ENCODE peak calls at places on chromosome 9, in four cellular contexts. S is HepG2, P is K562, G is GM12878. U is an unnamed sample.

GRCh38 chr9:123394291-123395235 is 38.6 kb downstream of the CRB2 start:
- DNase-seq in P (no peak), S (no peak), G (no peak), U (no peak)

GRCh38 chr9:17018001-17018491 is 116.8 kb upstream of the CNTLN start:
- DNase-seq in S (no peak), G (no peak), P (no peak), U (no peak)

GRCh38 chr9:7226007-7226670 is 468.4 kb downstream of the KDM4C start:
- DNase-seq in G (no peak), S (no peak), P (no peak), U (no peak)

GRCh38 chr9:93122721-93123221 is 11.3 kb downstream of the NINJ1 start:
- DNase-seq in G (no peak), S (no peak), P (no peak), U (no peak)

GRCh38 chr9:36023260-36024048 is 13.3 kb upstream of the RECK start:
- DNase-seq in S (peak), P (peak), G (peak), U (no peak)

GRCh38 chr9:131755541-131756198 is 15.8 kb upstream of the RAPGEF1 start:
- DNase-seq in S (peak), G (no peak), P (peak), U (peak)

GRCh38 chr9:123395276-123396006 is 39.4 kb downstream of the CRB2 start:
- DNase-seq in G (no peak), S (no peak), P (no peak), U (no peak)

GRCh38 chr9:105901514-105902109 is 207.3 kb downstream of the TMEM38B start:
- DNase-seq in S (peak), G (no peak), P (peak), U (no peak)

GRCh38 chr9:70537084-70537483 is 122.6 kb upstream of the KLF9 start:
- DNase-seq in P (no peak), G (no peak), S (no peak), U (no peak)

GRCh38 chr9:28134577-28134976 is 561.3 kb upstream of the C9orf72 start:
- DNase-seq in G (no peak), P (no peak), S (no peak), U (no peak)

GRCh38 chr9:110640736-110641135 is 27.9 kb upstream of the MUSK start:
- DNase-seq in S (no peak), G (no peak), P (no peak), U (no peak)

GRCh38 chr9:81557452-81557956 is 131.8 kb downstream of the TLE1 start:
- DNase-seq in P (no peak), S (no peak), G (no peak), U (no peak)

GRCh38 chr9:2299843-2300205 is 284.7 kb downstream of the SMARCA2 start:
- DNase-seq in P (no peak), S (no peak), G (no peak), U (no peak)

GRCh38 chr9:83509372-83509771 is 28.8 kb downstream of the FRMD3 start:
- DNase-seq in G (no peak), P (no peak), S (no peak), U (no peak)

GRCh38 chr9:2849943-2850342 is 6.0 kb upstream of the PUM3 start:
- DNase-seq in G (no peak), P (no peak), S (no peak), U (no peak)

GRCh38 chr9:132672413-132672690 is 2.1 kb downstream of the GTF3C4 start:
- DNase-seq in S (no peak), G (no peak), P (no peak), U (no peak)

GRCh38 chr9:25602366-25603044 is 75.7 kb downstream of the TUSC1 start:
- DNase-seq in P (no peak), G (no peak), S (no peak), U (no peak)

GRCh38 chr9:76987594-76988200 is 31.8 kb upstream of the FOXB2 start:
- DNase-seq in P (peak), S (peak), G (peak), U (no peak)

GRCh38 chr9:130265431-130266235 is at the start of gene HMCN2:
- DNase-seq in P (peak), S (no peak), G (no peak), U (no peak)

GRCh38 chr9:110066929-110067716 is 140.8 kb downstream of the C9orf152 start:
- DNase-seq in P (no peak), G (no peak), S (no peak), U (peak)

GRCh38 chr9:113446323-113446740 is 17.2 kb upstream of the RGS3 start:
- DNase-seq in S (peak), G (peak), P (peak), U (no peak)

GRCh38 chr9:27467486-27467885 is 56.6 kb upstream of the IFNK start:
- DNase-seq in G (no peak), S (no peak), P (no peak), U (no peak)

GRCh38 chr9:85892406-85892805 is 48.5 kb upstream of the NAA35 start:
- DNase-seq in G (no peak), S (no peak), P (no peak), U (no peak)

GRCh38 chr9:18707078-18707477 is 233.1 kb downstream of the ADAMTSL1 start:
- DNase-seq in G (no peak), P (no peak), S (peak), U (no peak)

GRCh38 chr9:88537743-88538055 is 2.7 kb downstream of the NXNL2 start:
- DNase-seq in G (no peak), S (no peak), P (no peak), U (peak)

GRCh38 chr9:19969721-19970120 is 180.9 kb upstream of the SLC24A2 start:
- DNase-seq in G (no peak), P (no peak), S (no peak), U (no peak)

GRCh38 chr9:87194471-87194870 is 247.2 kb upstream of the GAS1 start:
- DNase-seq in G (no peak), P (no peak), S (no peak), U (no peak)

GRCh38 chr9:85024374-85024773 is 354.8 kb downstream of the NTRK2 start:
- DNase-seq in S (no peak), G (no peak), P (no peak), U (no peak)

DNA sequence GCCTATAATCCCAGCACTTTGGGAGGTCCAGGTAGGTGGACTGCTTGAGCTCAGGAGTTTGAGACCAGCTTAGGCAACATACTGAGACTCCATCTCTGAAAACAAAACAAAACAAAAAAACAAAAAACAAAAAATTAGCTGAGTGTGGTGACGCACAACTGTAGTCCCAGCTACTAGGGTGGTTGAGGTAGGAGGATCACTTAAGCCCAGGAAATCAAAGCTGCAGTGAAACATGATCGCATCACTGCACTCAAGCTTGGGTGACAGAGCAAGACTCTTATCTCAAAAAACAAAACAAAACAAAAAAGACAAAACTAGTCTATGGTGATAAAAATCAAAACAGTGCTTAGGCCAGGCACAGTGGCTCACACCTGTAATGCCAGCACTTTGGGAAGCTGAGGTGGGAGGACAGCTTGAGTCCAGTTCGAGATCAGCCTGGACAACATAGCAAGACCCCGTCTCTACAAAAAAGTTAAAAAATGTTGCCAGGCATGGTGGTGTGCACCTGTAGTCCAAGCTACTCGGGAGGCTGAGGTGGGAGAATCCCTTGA is 28.8 kb downstream of the FBXO10 start:
- DNase-seq in G (no peak), S (no peak), P (no peak), U (no peak)
- TF ChIP-seq GABPA in G (no peak), S (no peak), P (no peak), U (no peak)

DNA sequence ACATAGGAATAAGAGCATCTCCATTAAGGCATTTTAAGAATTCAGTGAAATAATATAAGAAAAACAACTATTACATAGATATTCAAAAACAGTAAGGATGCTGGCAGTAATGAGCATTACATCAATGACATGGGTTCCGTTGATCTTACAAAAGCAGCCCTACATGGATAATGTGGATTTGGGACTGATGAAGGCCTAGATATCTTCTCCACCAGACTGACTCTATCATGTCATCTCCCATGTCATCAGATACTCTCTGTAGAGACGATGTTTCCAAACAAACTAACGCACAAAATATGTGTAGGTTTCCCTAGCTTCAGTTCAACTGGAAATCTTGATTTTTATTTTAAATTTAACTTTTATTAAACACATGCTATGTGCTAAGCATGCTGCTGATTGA is 3.6 kb downstream of the LURAP1L start:
- DNase-seq in G (no peak), P (no peak), S (no peak), U (no peak)
- H3K4me3 ChIP-seq in G (no peak), P (no peak), S (no peak), U (no peak)

GRCh38 chr9:121599186-121599871 is 52.1 kb upstream of the DAB2IP start:
- DNase-seq in P (no peak), G (no peak), S (peak), U (no peak)
- H3K27ac ChIP-seq in P (no peak), G (no peak), S (no peak), U (no peak)

DNA sequence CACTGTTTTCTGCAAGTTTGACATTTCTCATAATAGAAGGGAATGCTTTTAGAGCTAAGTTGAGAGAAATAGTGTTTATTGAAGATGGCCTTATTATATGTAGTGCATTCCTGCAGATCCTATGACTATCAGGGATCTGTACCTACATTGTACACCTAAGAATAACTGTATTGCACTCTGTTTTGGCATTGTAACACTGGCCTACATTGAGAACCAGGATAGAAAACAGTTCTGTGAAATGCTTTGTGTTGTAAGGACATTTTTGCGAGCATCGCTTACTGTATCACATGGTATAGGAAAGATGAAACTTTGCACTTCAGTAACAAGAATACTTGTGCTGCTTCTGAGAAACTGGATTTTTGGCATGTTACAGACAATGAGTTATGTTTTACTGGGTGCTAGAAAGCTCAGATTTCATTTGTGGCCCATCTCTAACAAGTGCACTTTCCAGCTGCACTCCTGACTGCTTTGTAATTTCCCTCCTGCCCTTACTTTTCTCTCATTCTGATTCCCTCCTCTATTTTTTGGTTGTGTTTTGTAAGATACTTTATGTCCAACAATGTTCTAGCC is 30.6 kb downstream of the C9orf85 start:
- DNase-seq in P (no peak), S (no peak), G (no peak), U (no peak)
- TF ChIP-seq GABPA in P (no peak), S (no peak), G (no peak), U (no peak)

GRCh38 chr9:111938427-111938800 is 41.8 kb downstream of the UGCG start:
- DNase-seq in P (no peak), G (no peak), S (no peak), U (no peak)
- H3K4me3 ChIP-seq in P (no peak), G (no peak), S (no peak), U (no peak)

GRCh38 chr9:134268308-134268724 is 57.9 kb upstream of the RXRA start:
- DNase-seq in G (peak), P (no peak), S (peak), U (peak)
- H3K27ac ChIP-seq in G (no peak), P (no peak), S (no peak), U (peak)

GRCh38 chr9:33690156-33690908 is 105.0 kb upstream of the PRSS3 start:
- DNase-seq in P (no peak), G (no peak), S (no peak), U (no peak)

GRCh38 chr9:33686942-33687341 is 108.4 kb upstream of the PRSS3 start:
- DNase-seq in G (no peak), S (no peak), P (no peak), U (no peak)

GRCh38 chr9:33682551-33682950 is 112.8 kb upstream of the PRSS3 start:
- DNase-seq in G (no peak), S (no peak), P (no peak), U (no peak)

GRCh38 chr9:33687779-33688178 is 107.6 kb upstream of the PRSS3 start:
- DNase-seq in S (no peak), G (no peak), P (no peak), U (peak)
- TF ChIP-seq GABPA in S (no peak), G (no peak), P (no peak), U (no peak)

GRCh38 chr9:122262073-122262472 is 2.6 kb downstream of the RBM18 start:
- DNase-seq in G (no peak), P (no peak), S (no peak), U (no peak)
- H3K4me3 ChIP-seq in G (no peak), P (no peak), S (no peak), U (no peak)

DNA sequence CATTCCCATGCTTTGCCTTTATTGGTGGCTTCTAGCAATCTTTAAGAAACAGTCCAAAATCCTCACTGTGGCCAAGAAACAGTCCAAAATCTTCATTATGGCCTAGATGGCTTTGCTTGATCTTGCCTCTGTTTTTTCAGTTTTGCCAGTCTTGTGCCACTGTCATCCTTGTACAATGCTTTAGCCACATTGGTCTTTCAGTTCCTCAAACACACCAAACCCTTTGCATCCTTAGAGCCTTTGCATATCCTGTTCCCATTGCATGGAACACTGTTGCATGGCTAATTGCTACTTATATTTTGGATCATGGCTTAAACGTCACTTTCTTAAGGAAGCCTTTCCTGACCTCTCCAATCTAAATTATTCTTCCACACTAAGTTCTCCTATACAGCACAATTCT is 22.1 kb downstream of the MRRF start:
- DNase-seq in S (no peak), P (no peak), G (peak), U (no peak)
- H3K27ac ChIP-seq in S (no peak), P (no peak), G (no peak), U (no peak)